ENCODE peak calls at places on chromosomes 3 and 15, in ten cellular contexts. X is T-helper 17 cell, T is SJSA1, C is mesenchymal stem cell, P is WTC11, Z is endodermal cell, O is pancreas, S is hypothalamus, N is esophagus squamous epithelium, R is uterus. H is an unnamed sample.

GRCh38 chr15:52224211-52224610 is 33.0 kb upstream of the GNB5 start:
- DNase-seq in X (no peak), T (no peak), C (peak), P (no peak), Z (no peak), O (no peak), S (no peak), N (no peak), R (no peak), H (peak)

GRCh38 chr3:47782538-47783308 is 1.0 kb upstream of the SMARCC1 start:
- DNase-seq in X (no peak), T (no peak), C (no peak), P (no peak), Z (peak), O (no peak), S (no peak), N (no peak), R (no peak), H (no peak)

GRCh38 chr15:42348083-42348482 is 11.2 kb upstream of the CAPN3 start:
- DNase-seq in X (no peak), T (no peak), C (no peak), P (no peak), Z (no peak), O (no peak), S (no peak), N (no peak), R (no peak), H (peak)

GRCh38 chr3:178532414-178532813 is 3.8 kb upstream of the KCNMB2 start:
- DNase-seq in X (no peak), T (no peak), C (no peak), P (no peak), Z (no peak), O (no peak), S (no peak), N (no peak), R (no peak), H (peak)

GRCh38 chr3:52568066-52568465 is 31.7 kb downstream of the UQCC5 start:
- DNase-seq in X (no peak), T (no peak), C (no peak), P (no peak), Z (no peak), O (no peak), S (no peak), N (no peak), R (no peak), H (no peak)

GRCh38 chr15:41983221-41983620 is 10.9 kb upstream of the EHD4 start:
- DNase-seq in X (no peak), T (peak), C (no peak), P (no peak), Z (peak), O (no peak), S (no peak), N (no peak), R (no peak), H (no peak)

GRCh38 chr3:12662593-12663310 is 1.2 kb downstream of the RAF1 start:
- DNase-seq in X (peak), T (peak), C (peak), P (peak), Z (peak), O (peak), S (no peak), N (no peak), R (no peak), H (peak)

GRCh38 chr3:183506674-183507290 is 48.7 kb downstream of the KLHL6 start:
- DNase-seq in X (no peak), T (no peak), C (no peak), P (no peak), Z (no peak), O (no peak), S (no peak), N (no peak), R (no peak), H (no peak)

GRCh38 chr15:94363382-94363781 is 132.0 kb downstream of the MCTP2 start:
- DNase-seq in X (no peak), T (no peak), C (no peak), P (no peak), Z (no peak), O (no peak), S (no peak), N (no peak), R (no peak), H (no peak)

GRCh38 chr3:124486324-124486723 is 243.9 kb upstream of the UMPS start:
- DNase-seq in X (no peak), T (no peak), C (no peak), P (no peak), Z (no peak), O (no peak), S (no peak), N (no peak), R (no peak), H (no peak)

GRCh38 chr3:98482717-98483482 is 14.6 kb upstream of the OR5K2 start:
- DNase-seq in X (no peak), T (no peak), C (no peak), P (no peak), Z (no peak), O (no peak), S (no peak), N (no peak), R (no peak), H (peak)

GRCh38 chr3:192636517-192637444 is 90.6 kb downstream of the FGF12 start:
- DNase-seq in X (no peak), T (no peak), C (no peak), P (no peak), Z (no peak), O (no peak), S (no peak), N (no peak), R (no peak), H (no peak)

GRCh38 chr3:172057059-172057458 is 17.7 kb downstream of the FNDC3B start:
- DNase-seq in X (no peak), T (no peak), C (no peak), P (no peak), Z (no peak), O (no peak), S (no peak), N (no peak), R (no peak), H (no peak)

GRCh38 chr3:141011511-141012262 is 39.5 kb upstream of the SPSB4 start:
- DNase-seq in X (peak), T (peak), C (peak), P (peak), Z (peak), O (peak), S (peak), N (no peak), R (peak), H (peak)

GRCh38 chr15:48924528-48925393 is 39.0 kb downstream of the SHC4 start:
- DNase-seq in X (no peak), T (no peak), C (no peak), P (no peak), Z (no peak), O (no peak), S (no peak), N (no peak), R (no peak), H (no peak)

GRCh38 chr15:75235760-75236729 is 22.1 kb upstream of the GOLGA6C start:
- DNase-seq in X (no peak), T (no peak), C (no peak), P (peak), Z (no peak), O (peak), S (no peak), N (no peak), R (no peak), H (no peak)

GRCh38 chr3:189824629-189825312 is 193.6 kb downstream of the TP63 start:
- DNase-seq in X (no peak), T (no peak), C (peak), P (no peak), Z (no peak), O (no peak), S (no peak), N (no peak), R (peak), H (peak)

GRCh38 chr15:78224024-78224413 is 10.3 kb downstream of the ACSBG1 start:
- DNase-seq in X (no peak), T (no peak), C (no peak), P (no peak), Z (no peak), O (no peak), S (no peak), N (no peak), R (no peak), H (no peak)

GRCh38 chr3:10744098-10744465 is 71.9 kb upstream of the SLC6A11 start:
- DNase-seq in X (no peak), T (no peak), C (no peak), P (peak), Z (peak), O (no peak), S (no peak), N (no peak), R (no peak), H (no peak)

GRCh38 chr3:67605377-67605776 is 49.0 kb downstream of the SUCLG2 start:
- DNase-seq in X (no peak), T (no peak), C (peak), P (no peak), Z (no peak), O (no peak), S (no peak), N (no peak), R (no peak), H (peak)

GRCh38 chr3:191997579-191998268 is 536.8 kb downstream of the PYDC2 start:
- DNase-seq in X (no peak), T (no peak), C (no peak), P (no peak), Z (no peak), O (no peak), S (no peak), N (no peak), R (no peak), H (no peak)

GRCh38 chr15:89095073-89095472 is 6.8 kb downstream of the ABHD2 start:
- DNase-seq in X (no peak), T (no peak), C (no peak), P (no peak), Z (no peak), O (no peak), S (no peak), N (no peak), R (no peak), H (no peak)

GRCh38 chr3:129277829-129278271 is 820 bp upstream of the HMCES start:
- DNase-seq in X (no peak), T (no peak), C (peak), P (peak), Z (peak), O (peak), S (no peak), N (no peak), R (no peak), H (no peak)

GRCh38 chr15:47388299-47388698 is 329.0 kb upstream of the SEMA6D start:
- DNase-seq in X (no peak), T (no peak), C (no peak), P (no peak), Z (no peak), O (no peak), S (no peak), N (no peak), R (no peak), H (peak)

GRCh38 chr15:95227235-95227634 is 995.9 kb downstream of the MCTP2 start:
- DNase-seq in X (no peak), T (no peak), C (no peak), P (no peak), Z (no peak), O (no peak), S (no peak), N (no peak), R (no peak), H (peak)

GRCh38 chr3:102722317-102722716 is 287.5 kb downstream of the ZPLD1 start:
- DNase-seq in X (no peak), T (no peak), C (no peak), P (no peak), Z (no peak), O (no peak), S (no peak), N (no peak), R (no peak), H (no peak)

GRCh38 chr3:69439683-69440270 is 53.9 kb upstream of the FRMD4B start:
- DNase-seq in X (no peak), T (no peak), C (peak), P (no peak), Z (no peak), O (no peak), S (no peak), N (no peak), R (no peak), H (no peak)

GRCh38 chr3:46360904-46361303 is 7.0 kb downstream of the CCR2 start:
- DNase-seq in X (no peak), T (no peak), C (no peak), P (peak), Z (peak), O (no peak), S (no peak), N (no peak), R (no peak), H (no peak)

GRCh38 chr3:181252626-181253025 is 263.1 kb upstream of the DNAJC19 start:
- DNase-seq in X (no peak), T (no peak), C (no peak), P (no peak), Z (no peak), O (no peak), S (no peak), N (no peak), R (no peak), H (no peak)

GRCh38 chr15:25250011-25250596 is 188.7 kb downstream of the UBE3A start:
- DNase-seq in X (no peak), T (no peak), C (no peak), P (no peak), Z (no peak), O (no peak), S (no peak), N (no peak), R (no peak), H (no peak)

GRCh38 chr3:64105816-64106215 is 82.5 kb upstream of the PSMD6 start:
- DNase-seq in X (no peak), T (no peak), C (no peak), P (no peak), Z (no peak), O (no peak), S (no peak), N (no peak), R (no peak), H (peak)

GRCh38 chr15:75661041-75661778 is 13.5 kb downstream of the SNX33 start:
- DNase-seq in X (no peak), T (peak), C (peak), P (peak), Z (peak), O (peak), S (no peak), N (peak), R (peak), H (peak)

GRCh38 chr3:78277793-78278192 is 1237.9 kb downstream of the ROBO2 start:
- DNase-seq in X (no peak), T (no peak), C (no peak), P (no peak), Z (no peak), O (no peak), S (no peak), N (no peak), R (no peak), H (no peak)

GRCh38 chr15:98282656-98283332 is 322.3 kb downstream of the ARRDC4 start:
- DNase-seq in X (no peak), T (no peak), C (no peak), P (no peak), Z (no peak), O (no peak), S (no peak), N (no peak), R (no peak), H (no peak)

GRCh38 chr15:74319596-74320357 is 47.7 kb downstream of the CYP11A1 start:
- DNase-seq in X (no peak), T (no peak), C (no peak), P (peak), Z (peak), O (no peak), S (no peak), N (no peak), R (no peak), H (no peak)

GRCh38 chr3:126245811-126246727 is 65.7 kb upstream of the ALDH1L1 start:
- DNase-seq in X (no peak), T (no peak), C (peak), P (peak), Z (peak), O (peak), S (peak), N (no peak), R (peak), H (peak)

H was measured in bronchial epithelial cell.